ENCODE peak calls at places on chromosomes 11 and 22, in ten cellular contexts. One of them, this sample, is unnamed.

GRCh38 chr22:47401592-47401898 is 639.1 kb downstream of the TBC1D22A start:
- DNase-seq in T-helper 9 cell: no peak
- DNase-seq in CD4-positive, alpha-beta memory T cell: no peak
- DNase-seq in stimulated activated CD4-positive, alpha-beta T cell treated with anti-CD3 and anti-CD28 coated beads, Interleukin-4, amount 100 ng/mL, for 48 hours: no peak
- DNase-seq in activated T-cell treated with anti-CD3 and anti-CD28 coated beads for 48 hours: no peak
- DNase-seq in GF-D8: no peak
- DNase-seq in adrenal gland: no peak
- DNase-seq in heart right ventricle: no peak
- DNase-seq in pancreas: no peak
- DNase-seq in endothelial cell: no peak
- DNase-seq in this sample: no peak

GRCh38 chr22:19853879-19854777 is 546 bp downstream of the GNB1L start:
- DNase-seq in T-helper 9 cell: no peak
- DNase-seq in CD4-positive, alpha-beta memory T cell: peak
- DNase-seq in stimulated activated CD4-positive, alpha-beta T cell treated with anti-CD3 and anti-CD28 coated beads, Interleukin-4, amount 100 ng/mL, for 48 hours: no peak
- DNase-seq in activated T-cell treated with anti-CD3 and anti-CD28 coated beads for 48 hours: no peak
- DNase-seq in GF-D8: no peak
- DNase-seq in adrenal gland: no peak
- DNase-seq in heart right ventricle: peak
- DNase-seq in pancreas: no peak
- DNase-seq in endothelial cell: no peak
- DNase-seq in this sample: no peak

GRCh38 chr11:57340228-57340627 is 2.1 kb downstream of the P2RX3 start:
- DNase-seq in T-helper 9 cell: no peak
- DNase-seq in CD4-positive, alpha-beta memory T cell: no peak
- DNase-seq in stimulated activated CD4-positive, alpha-beta T cell treated with anti-CD3 and anti-CD28 coated beads, Interleukin-4, amount 100 ng/mL, for 48 hours: no peak
- DNase-seq in activated T-cell treated with anti-CD3 and anti-CD28 coated beads for 48 hours: no peak
- DNase-seq in GF-D8: no peak
- DNase-seq in adrenal gland: peak
- DNase-seq in heart right ventricle: no peak
- DNase-seq in pancreas: no peak
- DNase-seq in endothelial cell: peak
- DNase-seq in this sample: no peak

GRCh38 chr11:69131644-69132300 is 24.0 kb upstream of the SMIM38 start:
- DNase-seq in T-helper 9 cell: no peak
- DNase-seq in CD4-positive, alpha-beta memory T cell: no peak
- DNase-seq in stimulated activated CD4-positive, alpha-beta T cell treated with anti-CD3 and anti-CD28 coated beads, Interleukin-4, amount 100 ng/mL, for 48 hours: no peak
- DNase-seq in activated T-cell treated with anti-CD3 and anti-CD28 coated beads for 48 hours: no peak
- DNase-seq in GF-D8: no peak
- DNase-seq in adrenal gland: peak
- DNase-seq in heart right ventricle: peak
- DNase-seq in pancreas: peak
- DNase-seq in endothelial cell: peak
- DNase-seq in this sample: peak

GRCh38 chr11:68215087-68215445 is 2.0 kb upstream of the KMT5B start:
- DNase-seq in T-helper 9 cell: no peak
- DNase-seq in CD4-positive, alpha-beta memory T cell: no peak
- DNase-seq in stimulated activated CD4-positive, alpha-beta T cell treated with anti-CD3 and anti-CD28 coated beads, Interleukin-4, amount 100 ng/mL, for 48 hours: peak
- DNase-seq in activated T-cell treated with anti-CD3 and anti-CD28 coated beads for 48 hours: peak
- DNase-seq in GF-D8: no peak
- DNase-seq in adrenal gland: no peak
- DNase-seq in heart right ventricle: no peak
- DNase-seq in pancreas: peak
- DNase-seq in endothelial cell: no peak
- DNase-seq in this sample: no peak

GRCh38 chr11:102794382-102794781 is 3.6 kb downstream of the MMP1 start:
- DNase-seq in T-helper 9 cell: no peak
- DNase-seq in CD4-positive, alpha-beta memory T cell: no peak
- DNase-seq in stimulated activated CD4-positive, alpha-beta T cell treated with anti-CD3 and anti-CD28 coated beads, Interleukin-4, amount 100 ng/mL, for 48 hours: no peak
- DNase-seq in activated T-cell treated with anti-CD3 and anti-CD28 coated beads for 48 hours: peak
- DNase-seq in GF-D8: no peak
- DNase-seq in adrenal gland: no peak
- DNase-seq in heart right ventricle: no peak
- DNase-seq in pancreas: no peak
- DNase-seq in endothelial cell: peak
- DNase-seq in this sample: no peak

GRCh38 chr22:39418696-39419095 is 19.1 kb downstream of the TAB1 start:
- DNase-seq in T-helper 9 cell: no peak
- DNase-seq in CD4-positive, alpha-beta memory T cell: no peak
- DNase-seq in stimulated activated CD4-positive, alpha-beta T cell treated with anti-CD3 and anti-CD28 coated beads, Interleukin-4, amount 100 ng/mL, for 48 hours: no peak
- DNase-seq in activated T-cell treated with anti-CD3 and anti-CD28 coated beads for 48 hours: no peak
- DNase-seq in GF-D8: no peak
- DNase-seq in adrenal gland: no peak
- DNase-seq in heart right ventricle: no peak
- DNase-seq in pancreas: no peak
- DNase-seq in endothelial cell: no peak
- DNase-seq in this sample: no peak

GRCh38 chr22:46696225-46696518 is 41.9 kb downstream of the CERK start:
- DNase-seq in T-helper 9 cell: no peak
- DNase-seq in CD4-positive, alpha-beta memory T cell: no peak
- DNase-seq in stimulated activated CD4-positive, alpha-beta T cell treated with anti-CD3 and anti-CD28 coated beads, Interleukin-4, amount 100 ng/mL, for 48 hours: no peak
- DNase-seq in activated T-cell treated with anti-CD3 and anti-CD28 coated beads for 48 hours: no peak
- DNase-seq in GF-D8: no peak
- DNase-seq in adrenal gland: no peak
- DNase-seq in heart right ventricle: no peak
- DNase-seq in pancreas: no peak
- DNase-seq in endothelial cell: no peak
- DNase-seq in this sample: no peak

GRCh38 chr22:25845985-25846745 is 104.2 kb downstream of the MYO18B start:
- DNase-seq in T-helper 9 cell: no peak
- DNase-seq in CD4-positive, alpha-beta memory T cell: no peak
- DNase-seq in stimulated activated CD4-positive, alpha-beta T cell treated with anti-CD3 and anti-CD28 coated beads, Interleukin-4, amount 100 ng/mL, for 48 hours: no peak
- DNase-seq in activated T-cell treated with anti-CD3 and anti-CD28 coated beads for 48 hours: peak
- DNase-seq in GF-D8: no peak
- DNase-seq in adrenal gland: no peak
- DNase-seq in heart right ventricle: no peak
- DNase-seq in pancreas: no peak
- DNase-seq in endothelial cell: no peak
- DNase-seq in this sample: no peak

GRCh38 chr11:2674681-2675131 is 25.1 kb downstream of the KCNQ1OT1 start:
- DNase-seq in T-helper 9 cell: no peak
- DNase-seq in CD4-positive, alpha-beta memory T cell: no peak
- DNase-seq in stimulated activated CD4-positive, alpha-beta T cell treated with anti-CD3 and anti-CD28 coated beads, Interleukin-4, amount 100 ng/mL, for 48 hours: no peak
- DNase-seq in activated T-cell treated with anti-CD3 and anti-CD28 coated beads for 48 hours: no peak
- DNase-seq in GF-D8: no peak
- DNase-seq in adrenal gland: no peak
- DNase-seq in heart right ventricle: no peak
- DNase-seq in pancreas: peak
- DNase-seq in endothelial cell: no peak
- DNase-seq in this sample: peak

GRCh38 chr22:24205438-24206189 is 24.3 kb downstream of the SUSD2 start:
- DNase-seq in T-helper 9 cell: no peak
- DNase-seq in CD4-positive, alpha-beta memory T cell: no peak
- DNase-seq in stimulated activated CD4-positive, alpha-beta T cell treated with anti-CD3 and anti-CD28 coated beads, Interleukin-4, amount 100 ng/mL, for 48 hours: no peak
- DNase-seq in activated T-cell treated with anti-CD3 and anti-CD28 coated beads for 48 hours: no peak
- DNase-seq in GF-D8: peak
- DNase-seq in adrenal gland: no peak
- DNase-seq in heart right ventricle: no peak
- DNase-seq in pancreas: no peak
- DNase-seq in endothelial cell: no peak
- DNase-seq in this sample: no peak

GRCh38 chr11:76599041-76600013 is 71.2 kb downstream of the LRRC32 start:
- DNase-seq in T-helper 9 cell: no peak
- DNase-seq in CD4-positive, alpha-beta memory T cell: no peak
- DNase-seq in stimulated activated CD4-positive, alpha-beta T cell treated with anti-CD3 and anti-CD28 coated beads, Interleukin-4, amount 100 ng/mL, for 48 hours: no peak
- DNase-seq in activated T-cell treated with anti-CD3 and anti-CD28 coated beads for 48 hours: no peak
- DNase-seq in GF-D8: no peak
- DNase-seq in adrenal gland: no peak
- DNase-seq in heart right ventricle: peak
- DNase-seq in pancreas: no peak
- DNase-seq in endothelial cell: no peak
- DNase-seq in this sample: no peak

GRCh38 chr22:45314054-45314721 is 4.5 kb downstream of the FAM118A start:
- DNase-seq in T-helper 9 cell: no peak
- DNase-seq in CD4-positive, alpha-beta memory T cell: no peak
- DNase-seq in stimulated activated CD4-positive, alpha-beta T cell treated with anti-CD3 and anti-CD28 coated beads, Interleukin-4, amount 100 ng/mL, for 48 hours: no peak
- DNase-seq in activated T-cell treated with anti-CD3 and anti-CD28 coated beads for 48 hours: no peak
- DNase-seq in GF-D8: peak
- DNase-seq in adrenal gland: no peak
- DNase-seq in heart right ventricle: no peak
- DNase-seq in pancreas: no peak
- DNase-seq in endothelial cell: no peak
- DNase-seq in this sample: peak

GRCh38 chr22:38193580-38193979 is 8.2 kb upstream of the MAFF start:
- DNase-seq in T-helper 9 cell: no peak
- DNase-seq in CD4-positive, alpha-beta memory T cell: no peak
- DNase-seq in stimulated activated CD4-positive, alpha-beta T cell treated with anti-CD3 and anti-CD28 coated beads, Interleukin-4, amount 100 ng/mL, for 48 hours: no peak
- DNase-seq in activated T-cell treated with anti-CD3 and anti-CD28 coated beads for 48 hours: no peak
- DNase-seq in GF-D8: peak
- DNase-seq in adrenal gland: peak
- DNase-seq in heart right ventricle: peak
- DNase-seq in pancreas: no peak
- DNase-seq in endothelial cell: no peak
- DNase-seq in this sample: peak

GRCh38 chr22:32127904-32128303 is 31.2 kb downstream of the C22orf42 start:
- DNase-seq in T-helper 9 cell: no peak
- DNase-seq in CD4-positive, alpha-beta memory T cell: no peak
- DNase-seq in stimulated activated CD4-positive, alpha-beta T cell treated with anti-CD3 and anti-CD28 coated beads, Interleukin-4, amount 100 ng/mL, for 48 hours: no peak
- DNase-seq in activated T-cell treated with anti-CD3 and anti-CD28 coated beads for 48 hours: no peak
- DNase-seq in GF-D8: no peak
- DNase-seq in adrenal gland: no peak
- DNase-seq in heart right ventricle: no peak
- DNase-seq in pancreas: no peak
- DNase-seq in endothelial cell: peak
- DNase-seq in this sample: no peak

GRCh38 chr22:39318507-39319283 is 728 bp downstream of the RPL3 start:
- DNase-seq in T-helper 9 cell: no peak
- DNase-seq in CD4-positive, alpha-beta memory T cell: peak
- DNase-seq in stimulated activated CD4-positive, alpha-beta T cell treated with anti-CD3 and anti-CD28 coated beads, Interleukin-4, amount 100 ng/mL, for 48 hours: no peak
- DNase-seq in activated T-cell treated with anti-CD3 and anti-CD28 coated beads for 48 hours: no peak
- DNase-seq in GF-D8: no peak
- DNase-seq in adrenal gland: peak
- DNase-seq in heart right ventricle: no peak
- DNase-seq in pancreas: no peak
- DNase-seq in endothelial cell: no peak
- DNase-seq in this sample: no peak

GRCh38 chr11:13928566-13929251 is 33.8 kb upstream of the SPON1 start:
- DNase-seq in T-helper 9 cell: no peak
- DNase-seq in CD4-positive, alpha-beta memory T cell: no peak
- DNase-seq in stimulated activated CD4-positive, alpha-beta T cell treated with anti-CD3 and anti-CD28 coated beads, Interleukin-4, amount 100 ng/mL, for 48 hours: no peak
- DNase-seq in activated T-cell treated with anti-CD3 and anti-CD28 coated beads for 48 hours: no peak
- DNase-seq in GF-D8: no peak
- DNase-seq in adrenal gland: peak
- DNase-seq in heart right ventricle: no peak
- DNase-seq in pancreas: peak
- DNase-seq in endothelial cell: no peak
- DNase-seq in this sample: no peak

GRCh38 chr22:16717699-16718558 is 107.3 kb downstream of the XKR3 start:
- DNase-seq in T-helper 9 cell: no peak
- DNase-seq in CD4-positive, alpha-beta memory T cell: no peak
- DNase-seq in stimulated activated CD4-positive, alpha-beta T cell treated with anti-CD3 and anti-CD28 coated beads, Interleukin-4, amount 100 ng/mL, for 48 hours: no peak
- DNase-seq in activated T-cell treated with anti-CD3 and anti-CD28 coated beads for 48 hours: no peak
- DNase-seq in GF-D8: no peak
- DNase-seq in adrenal gland: no peak
- DNase-seq in heart right ventricle: no peak
- DNase-seq in pancreas: no peak
- DNase-seq in endothelial cell: no peak
- DNase-seq in this sample: no peak

GRCh38 chr11:73662445-73663157 is 16.2 kb downstream of the PLEKHB1 start:
- DNase-seq in T-helper 9 cell: no peak
- DNase-seq in CD4-positive, alpha-beta memory T cell: no peak
- DNase-seq in stimulated activated CD4-positive, alpha-beta T cell treated with anti-CD3 and anti-CD28 coated beads, Interleukin-4, amount 100 ng/mL, for 48 hours: no peak
- DNase-seq in activated T-cell treated with anti-CD3 and anti-CD28 coated beads for 48 hours: no peak
- DNase-seq in GF-D8: no peak
- DNase-seq in adrenal gland: no peak
- DNase-seq in heart right ventricle: no peak
- DNase-seq in pancreas: no peak
- DNase-seq in endothelial cell: no peak
- DNase-seq in this sample: no peak

GRCh38 chr22:43275545-43275981 is 67.6 kb downstream of the SCUBE1 start:
- DNase-seq in T-helper 9 cell: no peak
- DNase-seq in CD4-positive, alpha-beta memory T cell: no peak
- DNase-seq in stimulated activated CD4-positive, alpha-beta T cell treated with anti-CD3 and anti-CD28 coated beads, Interleukin-4, amount 100 ng/mL, for 48 hours: no peak
- DNase-seq in activated T-cell treated with anti-CD3 and anti-CD28 coated beads for 48 hours: no peak
- DNase-seq in GF-D8: peak
- DNase-seq in adrenal gland: no peak
- DNase-seq in heart right ventricle: no peak
- DNase-seq in pancreas: no peak
- DNase-seq in endothelial cell: peak
- DNase-seq in this sample: no peak

GRCh38 chr22:23685205-23685784 is 5.5 kb upstream of the RGL4 start:
- DNase-seq in T-helper 9 cell: no peak
- DNase-seq in CD4-positive, alpha-beta memory T cell: no peak
- DNase-seq in stimulated activated CD4-positive, alpha-beta T cell treated with anti-CD3 and anti-CD28 coated beads, Interleukin-4, amount 100 ng/mL, for 48 hours: no peak
- DNase-seq in activated T-cell treated with anti-CD3 and anti-CD28 coated beads for 48 hours: no peak
- DNase-seq in GF-D8: no peak
- DNase-seq in adrenal gland: peak
- DNase-seq in heart right ventricle: no peak
- DNase-seq in pancreas: no peak
- DNase-seq in endothelial cell: no peak
- DNase-seq in this sample: no peak